ENCODE peak calls at places on chromosome 10, in five cellular contexts. S is tibial artery, D is left lung, Q is H1, U is lower lobe of right lung. F is an unnamed sample.

GRCh38 chr10:92304061-92304460 is 13.1 kb downstream of the MARCHF5 start:
- DNase-seq in Q (no peak), S (no peak), D (no peak), U (no peak), F (no peak)

GRCh38 chr10:92903633-92904032 is 55.3 kb downstream of the EXOC6 start:
- DNase-seq in S (no peak), Q (no peak), U (no peak), D (no peak), F (no peak)

GRCh38 chr10:129622736-129623135 is 155.7 kb downstream of the MGMT start:
- DNase-seq in Q (no peak), S (no peak), D (no peak), U (no peak), F (no peak)

GRCh38 chr10:104403625-104404024 is 50.0 kb downstream of the CFAP58 start:
- DNase-seq in Q (no peak), U (no peak), S (no peak), D (no peak), F (no peak)

GRCh38 chr10:101229275-101230184 is at the start of gene LBX1:
- DNase-seq in U (no peak), Q (no peak), S (no peak), D (no peak), F (no peak)

GRCh38 chr10:117972168-117972822 is 74.4 kb downstream of the RAB11FIP2 start:
- DNase-seq in U (no peak), D (no peak), S (no peak), Q (no peak), F (no peak)

GRCh38 chr10:62528441-62528840 is 154.3 kb downstream of the ZNF365 start:
- DNase-seq in S (no peak), U (no peak), D (no peak), Q (no peak), F (no peak)

GRCh38 chr10:75508814-75509306 is 77.4 kb downstream of the LRMDA start:
- DNase-seq in D (no peak), S (no peak), U (no peak), Q (no peak), F (no peak)

GRCh38 chr10:96846926-96847325 is 14.8 kb downstream of the LCOR start:
- DNase-seq in Q (no peak), U (no peak), D (no peak), S (no peak), F (no peak)

GRCh38 chr10:21518629-21519321 is 6.7 kb downstream of the SKIDA1 start:
- DNase-seq in S (no peak), U (peak), D (no peak), Q (no peak), F (no peak)

GRCh38 chr10:27857616-27858015 is 112.0 kb upstream of the MKX start:
- DNase-seq in D (no peak), Q (no peak), U (no peak), S (no peak), F (no peak)

GRCh38 chr10:6401562-6402348 is 178.3 kb downstream of the PRKCQ start:
- DNase-seq in S (peak), Q (peak), D (no peak), U (peak), F (peak)

GRCh38 chr10:29409241-29410051 is 120.6 kb downstream of the LYZL1 start:
- DNase-seq in D (peak), U (peak), S (peak), Q (no peak), F (peak)

GRCh38 chr10:133439517-133440461 is 14.0 kb upstream of the SCART1 start:
- DNase-seq in D (peak), Q (no peak), S (no peak), U (no peak), F (no peak)

GRCh38 chr10:125158528-125159485 is 1.6 kb downstream of the CTBP2 start:
- DNase-seq in S (peak), Q (no peak), U (peak), D (peak), F (no peak)

GRCh38 chr10:8444630-8445029 is 390.1 kb downstream of the GATA3 start:
- DNase-seq in D (no peak), S (no peak), U (no peak), Q (peak), F (no peak)

GRCh38 chr10:95414844-95415545 is 124.2 kb upstream of the PDLIM1 start:
- DNase-seq in Q (no peak), U (no peak), S (peak), D (no peak), F (no peak)

GRCh38 chr10:60032723-60033122 is 126.4 kb upstream of the CCDC6 start:
- DNase-seq in Q (no peak), D (no peak), S (peak), U (no peak), F (peak)

GRCh38 chr10:89245802-89246201 is 5.8 kb downstream of the LIPA start:
- DNase-seq in Q (no peak), D (no peak), S (no peak), U (no peak), F (no peak)
- TF ChIP-seq CTCF in Q (no peak), D (no peak), S (no peak), U (no peak), F (no peak)

DNA sequence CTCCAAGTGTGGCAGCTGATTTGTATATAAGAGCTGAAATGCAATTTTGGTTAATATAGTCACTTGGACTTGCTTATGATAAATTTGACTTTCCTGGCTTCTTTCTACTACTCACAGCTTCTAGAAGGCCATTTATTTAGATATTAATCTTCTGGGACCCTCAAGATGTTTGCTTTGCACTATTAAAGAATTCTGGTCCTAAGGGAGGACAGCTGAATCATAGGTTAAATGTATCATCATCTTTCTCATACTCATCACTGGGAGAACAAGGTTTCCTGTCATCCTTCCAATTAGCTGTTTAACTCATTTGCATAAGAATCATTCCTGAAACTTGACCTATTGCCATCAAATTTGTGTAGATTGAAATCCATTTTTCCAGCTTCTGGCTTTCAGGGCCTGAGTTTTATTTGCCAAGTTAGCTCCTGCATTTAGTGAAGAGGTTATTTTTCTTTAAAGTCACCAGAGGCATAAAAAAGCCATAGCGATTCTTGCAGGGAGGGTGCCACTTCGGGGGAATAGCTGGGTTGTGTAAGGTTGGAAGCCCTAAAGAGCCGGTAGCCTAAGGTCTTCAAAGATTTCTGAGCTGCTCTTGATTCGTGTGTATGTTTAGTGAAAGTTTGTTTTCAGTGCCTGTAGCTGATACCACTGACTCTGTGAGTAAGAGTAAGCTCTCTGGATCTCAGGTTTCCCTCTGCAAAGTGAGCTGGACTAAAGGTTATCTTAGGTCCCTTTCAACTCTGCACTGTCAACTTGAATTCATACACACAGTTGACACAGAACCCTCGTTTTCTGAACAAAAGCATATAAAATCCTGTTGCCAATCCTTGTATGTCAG is 4.2 kb downstream of the MAP3K8 start:
- DNase-seq in S (no peak), D (no peak), Q (no peak), U (no peak), F (no peak)
- H3K4me3 ChIP-seq in S (peak), D (peak), Q (no peak), U (peak), F (peak)

DNA sequence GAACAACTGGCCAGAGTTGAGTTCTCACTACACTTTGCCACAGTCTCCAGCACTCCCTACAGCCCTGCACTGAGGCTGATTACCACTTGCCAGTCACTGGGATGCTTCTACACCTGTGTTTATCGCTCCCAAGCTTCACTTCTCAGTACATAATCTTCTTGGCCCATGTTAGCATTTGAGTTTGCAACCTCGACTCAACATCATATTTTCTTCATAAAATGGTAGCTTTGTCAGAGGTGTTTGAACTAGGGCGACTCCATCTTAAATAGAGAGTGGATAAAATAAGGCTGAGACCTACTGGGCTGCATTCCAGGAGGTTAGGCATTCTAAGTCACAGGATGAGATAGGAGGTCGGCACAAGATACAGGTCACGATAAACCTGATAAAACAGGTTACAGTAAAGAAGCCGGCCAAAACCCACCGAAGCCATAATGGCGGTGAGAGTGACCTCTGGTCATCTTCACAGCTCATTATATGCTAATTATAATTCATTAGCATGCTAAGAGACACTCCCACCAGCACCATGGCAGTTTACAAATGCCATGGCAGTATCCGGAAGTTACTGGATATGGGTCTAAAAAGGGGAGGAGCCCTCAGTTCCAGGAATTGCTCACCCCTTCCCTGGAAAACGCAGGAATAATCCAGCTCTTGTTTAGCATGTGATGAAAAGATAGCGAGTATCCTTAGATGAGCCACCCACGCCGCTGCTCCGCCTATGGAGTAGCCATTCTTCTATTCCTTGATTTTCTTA is 105.8 kb upstream of the KLF6 start:
- DNase-seq in U (no peak), S (no peak), Q (no peak), D (no peak), F (no peak)
- H3K27ac ChIP-seq in U (no peak), S (no peak), Q (no peak), D (no peak), F (peak)

GRCh38 chr10:127813290-127813689 is 76.3 kb downstream of the FOXI2 start:
- DNase-seq in U (no peak), D (no peak), Q (no peak), S (no peak), F (no peak)

DNA sequence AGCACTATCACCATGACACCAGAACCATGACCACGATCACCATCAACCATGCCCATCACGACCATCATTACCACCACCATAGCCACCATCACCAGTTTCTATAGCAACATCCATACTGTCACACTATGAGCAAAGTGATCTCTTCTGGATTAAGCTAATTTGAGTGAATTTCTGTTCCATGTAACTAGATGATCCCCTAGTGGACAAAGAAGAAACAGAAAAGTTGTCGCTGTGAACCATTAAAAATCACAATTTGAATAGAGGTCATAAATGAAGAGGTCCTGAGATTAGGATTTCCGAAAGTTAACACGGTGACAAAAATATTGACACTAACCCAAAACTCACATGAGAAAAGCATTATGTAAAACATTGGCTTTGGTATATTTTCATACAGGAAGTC is 77.6 kb downstream of the CLRN3 start:
- DNase-seq in S (no peak), Q (no peak), U (no peak), D (no peak), F (no peak)
- TF ChIP-seq CTCF in S (no peak), Q (no peak), U (no peak), D (no peak), F (no peak)

F was measured in thoracic aorta.